ENCODE peak calls at places on chromosome X, in seven cellular contexts. One of them, this sample, is unnamed. For H3K4me1, the result is how much of the 10 kb centered on the place peaks cover.

GRCh38 chrX:56343664-56344063 is 111.5 kb downstream of the KLF8 start:
- DNase-seq in IMR-90: no peak
- DNase-seq in H1: no peak
- DNase-seq in upper lobe of left lung: no peak
- DNase-seq in uterus: no peak
- DNase-seq in GM12878: no peak
- DNase-seq in testis: no peak
- DNase-seq in this sample: peak

GRCh38 chrX:41475166-41475565 is 28.0 kb downstream of the NYX start:
- DNase-seq in IMR-90: no peak
- DNase-seq in H1: no peak
- DNase-seq in upper lobe of left lung: no peak
- DNase-seq in uterus: no peak
- DNase-seq in GM12878: no peak
- DNase-seq in testis: no peak
- DNase-seq in this sample: no peak

GRCh38 chrX:154371771-154372300 is 2.6 kb downstream of the FLNA start:
- DNase-seq in IMR-90: no peak
- DNase-seq in H1: no peak
- DNase-seq in upper lobe of left lung: no peak
- DNase-seq in uterus: peak
- DNase-seq in GM12878: no peak
- DNase-seq in testis: no peak
- DNase-seq in this sample: no peak

GRCh38 chrX:17435476-17435875 is 60.5 kb downstream of the NHS start:
- DNase-seq in IMR-90: no peak
- DNase-seq in H1: no peak
- DNase-seq in upper lobe of left lung: no peak
- DNase-seq in uterus: no peak
- DNase-seq in GM12878: no peak
- DNase-seq in testis: no peak
- DNase-seq in this sample: no peak

GRCh38 chrX:19924285-19924684 is 36.9 kb upstream of the SH3KBP1 start:
- DNase-seq in IMR-90: no peak
- DNase-seq in H1: no peak
- DNase-seq in upper lobe of left lung: peak
- DNase-seq in uterus: no peak
- DNase-seq in GM12878: no peak
- DNase-seq in testis: no peak
- DNase-seq in this sample: no peak

GRCh38 chrX:80216086-80216485 is 201.5 kb downstream of the TBX22 start:
- DNase-seq in IMR-90: no peak
- DNase-seq in H1: no peak
- DNase-seq in upper lobe of left lung: no peak
- DNase-seq in uterus: no peak
- DNase-seq in GM12878: no peak
- DNase-seq in testis: no peak
- DNase-seq in this sample: no peak

GRCh38 chrX:153703036-153703370 is 15.3 kb downstream of the SLC6A8 start:
- DNase-seq in IMR-90: peak
- DNase-seq in H1: no peak
- DNase-seq in upper lobe of left lung: peak
- DNase-seq in uterus: peak
- DNase-seq in GM12878: no peak
- DNase-seq in testis: no peak
- DNase-seq in this sample: peak

GRCh38 chrX:143642426-143642825 is 6.5 kb upstream of the SLITRK4 start:
- DNase-seq in IMR-90: no peak
- DNase-seq in H1: no peak
- DNase-seq in upper lobe of left lung: no peak
- DNase-seq in uterus: no peak
- DNase-seq in GM12878: no peak
- DNase-seq in testis: no peak
- DNase-seq in this sample: no peak

GRCh38 chrX:48665991-48666390 is 17.6 kb upstream of the WAS start:
- DNase-seq in IMR-90: no peak
- DNase-seq in H1: no peak
- DNase-seq in upper lobe of left lung: no peak
- DNase-seq in uterus: no peak
- DNase-seq in GM12878: no peak
- DNase-seq in testis: no peak
- DNase-seq in this sample: no peak

GRCh38 chrX:22300130-22300529 is 27.4 kb downstream of the CBLL2 start:
- DNase-seq in IMR-90: peak
- DNase-seq in H1: no peak
- DNase-seq in upper lobe of left lung: peak
- DNase-seq in uterus: peak
- DNase-seq in GM12878: no peak
- DNase-seq in testis: peak
- DNase-seq in this sample: no peak

GRCh38 chrX:17022205-17022604 is 75.7 kb downstream of the REPS2 start:
- DNase-seq in IMR-90: peak
- DNase-seq in H1: no peak
- DNase-seq in upper lobe of left lung: no peak
- DNase-seq in uterus: no peak
- DNase-seq in GM12878: no peak
- DNase-seq in testis: no peak
- DNase-seq in this sample: no peak

DNA sequence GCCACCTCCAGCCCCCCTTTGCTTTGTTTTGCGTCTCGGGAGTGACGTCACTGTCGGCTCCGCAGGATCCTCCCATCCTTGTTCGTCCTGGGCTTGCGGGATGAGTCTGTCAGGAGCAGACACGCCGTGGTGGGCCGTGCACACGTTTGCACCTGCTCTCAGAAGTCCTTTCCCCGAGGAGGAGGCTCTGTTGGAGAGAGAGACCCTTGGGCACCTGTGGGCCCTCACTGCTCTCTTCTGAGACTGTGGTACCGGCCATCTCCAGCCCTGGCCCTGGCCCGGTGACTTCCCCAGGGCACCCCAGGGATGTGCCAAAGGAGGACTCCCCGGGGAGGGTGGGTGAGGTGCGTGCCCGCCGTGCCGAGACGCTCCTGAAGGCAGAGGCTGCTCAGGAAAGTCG is 76.1 kb upstream of the PPP2R3B start:
- DNase-seq in IMR-90: no peak
- DNase-seq in H1: no peak
- DNase-seq in upper lobe of left lung: no peak
- DNase-seq in uterus: no peak
- DNase-seq in GM12878: no peak
- DNase-seq in testis: no peak
- DNase-seq in this sample: no peak
- TF ChIP-seq POLR2A in IMR-90: no peak
- TF ChIP-seq POLR2A in H1: no peak
- TF ChIP-seq POLR2A in upper lobe of left lung: no peak
- TF ChIP-seq POLR2A in uterus: no peak
- TF ChIP-seq POLR2A in GM12878: no peak
- TF ChIP-seq POLR2A in testis: no peak
- TF ChIP-seq POLR2A in this sample: no peak

GRCh38 chrX:9759340-9759739 is 6.3 kb downstream of the GPR143 start:
- DNase-seq in IMR-90: no peak
- DNase-seq in H1: no peak
- DNase-seq in upper lobe of left lung: no peak
- DNase-seq in uterus: no peak
- DNase-seq in GM12878: no peak
- DNase-seq in testis: no peak
- DNase-seq in this sample: no peak
- H3K4me1 ChIP-seq in IMR-90: under half
- H3K4me1 ChIP-seq in H1: under half
- H3K4me1 ChIP-seq in upper lobe of left lung: under half
- H3K4me1 ChIP-seq in uterus: under half
- H3K4me1 ChIP-seq in GM12878: under half
- H3K4me1 ChIP-seq in testis: under half
- H3K4me1 ChIP-seq in this sample: under half

GRCh38 chrX:103685396-103685795 is 1.1 kb downstream of the MORF4L2 start:
- DNase-seq in IMR-90: no peak
- DNase-seq in H1: no peak
- DNase-seq in upper lobe of left lung: no peak
- DNase-seq in uterus: no peak
- DNase-seq in GM12878: no peak
- DNase-seq in testis: no peak
- DNase-seq in this sample: no peak

GRCh38 chrX:103688949-103689348 is 2.5 kb upstream of the MORF4L2 start:
- DNase-seq in IMR-90: peak
- DNase-seq in H1: no peak
- DNase-seq in upper lobe of left lung: no peak
- DNase-seq in uterus: no peak
- DNase-seq in GM12878: no peak
- DNase-seq in testis: no peak
- DNase-seq in this sample: no peak

GRCh38 chrX:103687696-103688191 is 1.2 kb upstream of the MORF4L2 start:
- DNase-seq in IMR-90: peak
- DNase-seq in H1: peak
- DNase-seq in upper lobe of left lung: peak
- DNase-seq in uterus: peak
- DNase-seq in GM12878: peak
- DNase-seq in testis: peak
- DNase-seq in this sample: peak

GRCh38 chrX:103687073-103687695 is 685 bp upstream of the MORF4L2 start:
- DNase-seq in IMR-90: peak
- DNase-seq in H1: no peak
- DNase-seq in upper lobe of left lung: peak
- DNase-seq in uterus: peak
- DNase-seq in GM12878: no peak
- DNase-seq in testis: peak
- DNase-seq in this sample: peak

DNA sequence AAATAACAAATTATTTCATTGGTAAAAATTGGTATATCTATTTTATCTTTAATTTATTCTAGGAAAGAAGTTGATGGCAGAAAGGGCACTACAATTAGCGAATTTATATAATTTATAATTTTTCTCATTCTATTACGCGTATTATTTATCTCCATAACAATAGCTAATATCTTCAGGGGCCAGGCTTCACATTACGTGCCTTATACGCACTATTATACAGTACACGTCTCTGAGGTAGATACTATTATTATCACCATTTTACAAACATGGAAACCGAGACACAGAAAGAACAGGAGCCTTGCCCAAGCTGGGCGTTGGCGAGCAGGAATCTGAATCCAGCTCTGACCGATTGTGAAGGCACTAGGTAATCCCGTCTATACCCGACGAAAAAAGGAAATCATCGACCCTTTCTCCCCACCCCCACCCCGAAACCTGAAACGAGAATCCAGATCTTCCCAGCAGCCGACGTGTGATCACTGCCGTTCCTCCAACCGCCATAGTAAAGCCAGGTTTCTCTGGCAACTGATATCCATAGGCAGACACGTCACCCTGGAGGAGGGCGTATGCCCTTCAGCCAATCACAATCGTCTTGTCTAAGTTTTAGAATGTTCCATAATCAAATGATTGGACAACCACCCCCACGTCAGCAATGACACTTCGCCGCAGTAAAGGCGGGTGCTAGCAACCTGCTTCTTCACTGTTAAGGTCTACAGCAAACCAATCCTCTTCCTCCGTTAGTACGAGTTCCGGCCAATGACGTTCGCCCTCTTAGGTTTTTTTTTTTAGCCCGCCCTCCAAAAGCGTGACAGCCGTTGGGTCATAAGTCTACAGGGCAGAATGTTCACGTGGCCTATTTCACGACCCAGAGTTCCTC is at the start of gene MORF4L2:
- DNase-seq in IMR-90: peak
- DNase-seq in H1: peak
- DNase-seq in upper lobe of left lung: peak
- DNase-seq in uterus: peak
- DNase-seq in GM12878: peak
- DNase-seq in testis: peak
- DNase-seq in this sample: peak
- TF ChIP-seq POLR2A in IMR-90: peak
- TF ChIP-seq POLR2A in H1: peak
- TF ChIP-seq POLR2A in upper lobe of left lung: peak
- TF ChIP-seq POLR2A in uterus: peak
- TF ChIP-seq POLR2A in GM12878: peak
- TF ChIP-seq POLR2A in testis: peak
- TF ChIP-seq POLR2A in this sample: peak

GRCh38 chrX:119688856-119689455 is 4.0 kb downstream of the SEPTIN6 start:
- DNase-seq in IMR-90: no peak
- DNase-seq in H1: no peak
- DNase-seq in upper lobe of left lung: no peak
- DNase-seq in uterus: no peak
- DNase-seq in GM12878: no peak
- DNase-seq in testis: no peak
- DNase-seq in this sample: peak
- H3K4me1 ChIP-seq in IMR-90: under half
- H3K4me1 ChIP-seq in H1: under half
- H3K4me1 ChIP-seq in upper lobe of left lung: under half
- H3K4me1 ChIP-seq in uterus: under half
- H3K4me1 ChIP-seq in GM12878: under half
- H3K4me1 ChIP-seq in testis: under half
- H3K4me1 ChIP-seq in this sample: under half

DNA sequence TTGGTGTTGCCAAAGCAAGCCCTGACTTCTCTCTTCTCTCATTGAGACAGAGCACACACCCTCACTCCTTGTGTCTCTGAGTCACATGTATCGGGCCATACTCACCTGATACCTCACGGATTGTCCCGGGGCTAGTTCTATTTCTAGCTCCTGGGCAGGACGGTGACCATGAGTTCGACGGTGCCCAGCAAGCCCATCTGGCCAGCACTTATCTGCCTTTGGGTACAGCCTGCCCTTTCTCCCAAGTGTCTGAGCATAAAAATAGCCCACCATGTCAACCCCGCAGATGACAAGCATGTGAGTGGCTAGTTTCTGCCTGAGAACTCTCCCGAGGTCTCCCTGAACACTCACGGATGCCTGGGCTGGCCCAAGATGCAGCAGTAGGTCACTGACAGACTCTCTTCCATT is 158.5 kb downstream of the DHRSX start:
- DNase-seq in IMR-90: no peak
- DNase-seq in H1: no peak
- DNase-seq in upper lobe of left lung: no peak
- DNase-seq in uterus: no peak
- DNase-seq in GM12878: no peak
- DNase-seq in testis: no peak
- DNase-seq in this sample: no peak
- TF ChIP-seq POLR2A in IMR-90: no peak
- TF ChIP-seq POLR2A in H1: no peak
- TF ChIP-seq POLR2A in upper lobe of left lung: no peak
- TF ChIP-seq POLR2A in uterus: no peak
- TF ChIP-seq POLR2A in GM12878: no peak
- TF ChIP-seq POLR2A in testis: no peak
- TF ChIP-seq POLR2A in this sample: no peak

DNA sequence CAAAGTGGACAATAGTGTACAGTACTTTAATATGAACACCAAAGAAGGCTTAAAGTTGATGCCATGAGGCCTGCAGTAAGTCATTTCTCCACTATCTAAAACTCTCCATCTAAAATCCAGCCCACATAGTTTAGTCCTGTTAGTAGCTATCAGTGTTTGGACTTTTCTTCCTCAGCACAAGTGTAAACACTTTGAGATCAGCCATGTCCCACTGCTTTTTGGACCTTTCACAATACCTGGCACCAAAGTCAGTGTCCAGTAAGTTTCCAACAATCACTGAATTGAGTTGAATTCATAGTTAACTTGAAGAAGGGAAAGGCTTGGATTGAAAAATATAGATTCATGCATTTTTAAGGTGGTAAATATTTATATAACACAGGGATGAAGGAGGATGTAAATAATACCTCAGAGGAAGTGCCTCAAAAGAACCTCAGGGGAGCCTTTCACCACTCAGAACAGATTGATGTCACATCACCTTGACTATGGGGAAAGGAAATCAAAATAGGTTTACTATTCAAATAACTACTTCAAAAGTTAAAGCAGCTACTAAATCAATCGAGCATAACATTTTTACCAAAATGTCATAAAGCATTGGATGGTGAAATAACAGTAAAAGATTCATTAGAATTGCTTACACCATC is 76.7 kb downstream of the FTHL17 start:
- DNase-seq in IMR-90: no peak
- DNase-seq in H1: no peak
- DNase-seq in upper lobe of left lung: no peak
- DNase-seq in uterus: no peak
- DNase-seq in GM12878: no peak
- DNase-seq in testis: no peak
- DNase-seq in this sample: no peak
- H3K4me1 ChIP-seq in IMR-90: under half
- H3K4me1 ChIP-seq in H1: under half
- H3K4me1 ChIP-seq in upper lobe of left lung: under half
- H3K4me1 ChIP-seq in uterus: under half
- H3K4me1 ChIP-seq in GM12878: under half
- H3K4me1 ChIP-seq in testis: under half
- H3K4me1 ChIP-seq in this sample: under half

This sample was measured in Peyer's patch.